ENCODE peak calls at places on chromosomes 7 and 10, in ten cellular contexts. One of them, this sample, is unnamed.

GRCh38 chr7:186516-187113 is 5.8 kb upstream of the FAM20C start:
- DNase-seq in stimulated activated CD4-positive, alpha-beta T cell treated with anti-CD3 and anti-CD28 coated beads, Interleukin-4, amount 100 ng/mL, for 24 hours: no peak
- DNase-seq in fibroblast of the aortic adventitia: no peak
- DNase-seq in stimulated activated naive CD8-positive, alpha-beta T cell treated with anti-CD3 and anti-CD28 coated beads, Interleukin-15, amount 100 ng/mL, for 72 hours: no peak
- DNase-seq in CD8-positive, alpha-beta memory T cell: no peak
- DNase-seq in EL: no peak
- DNase-seq in NCI-H748 treated with DMSO at 0.1 percent for 48 hours: no peak
- DNase-seq in nucleus accumbens: no peak
- DNase-seq in psoas muscle: no peak
- DNase-seq in RCC 7860: no peak
- DNase-seq in this sample: no peak

GRCh38 chr10:88127266-88127665 is 263.8 kb downstream of the PTEN start:
- DNase-seq in CD8-positive, alpha-beta memory T cell: no peak
- DNase-seq in nucleus accumbens: no peak
- DNase-seq in stimulated activated naive CD8-positive, alpha-beta T cell treated with anti-CD3 and anti-CD28 coated beads, Interleukin-15, amount 100 ng/mL, for 72 hours: no peak
- DNase-seq in psoas muscle: no peak
- DNase-seq in RCC 7860: no peak
- DNase-seq in EL: no peak
- DNase-seq in NCI-H748 treated with DMSO at 0.1 percent for 48 hours: no peak
- DNase-seq in fibroblast of the aortic adventitia: no peak
- DNase-seq in stimulated activated CD4-positive, alpha-beta T cell treated with anti-CD3 and anti-CD28 coated beads, Interleukin-4, amount 100 ng/mL, for 24 hours: no peak
- DNase-seq in this sample: no peak

GRCh38 chr7:75559355-75559986 is 67.4 kb downstream of the SPDYE5 start:
- DNase-seq in nucleus accumbens: no peak
- DNase-seq in EL: no peak
- DNase-seq in fibroblast of the aortic adventitia: no peak
- DNase-seq in stimulated activated CD4-positive, alpha-beta T cell treated with anti-CD3 and anti-CD28 coated beads, Interleukin-4, amount 100 ng/mL, for 24 hours: no peak
- DNase-seq in RCC 7860: peak
- DNase-seq in stimulated activated naive CD8-positive, alpha-beta T cell treated with anti-CD3 and anti-CD28 coated beads, Interleukin-15, amount 100 ng/mL, for 72 hours: no peak
- DNase-seq in CD8-positive, alpha-beta memory T cell: no peak
- DNase-seq in NCI-H748 treated with DMSO at 0.1 percent for 48 hours: no peak
- DNase-seq in psoas muscle: peak
- DNase-seq in this sample: no peak

GRCh38 chr7:106460792-106461254 is 176.0 kb upstream of the NAMPT start:
- DNase-seq in stimulated activated CD4-positive, alpha-beta T cell treated with anti-CD3 and anti-CD28 coated beads, Interleukin-4, amount 100 ng/mL, for 24 hours: no peak
- DNase-seq in EL: peak
- DNase-seq in RCC 7860: peak
- DNase-seq in psoas muscle: no peak
- DNase-seq in CD8-positive, alpha-beta memory T cell: no peak
- DNase-seq in fibroblast of the aortic adventitia: peak
- DNase-seq in NCI-H748 treated with DMSO at 0.1 percent for 48 hours: no peak
- DNase-seq in stimulated activated naive CD8-positive, alpha-beta T cell treated with anti-CD3 and anti-CD28 coated beads, Interleukin-15, amount 100 ng/mL, for 72 hours: no peak
- DNase-seq in nucleus accumbens: no peak
- DNase-seq in this sample: peak

GRCh38 chr10:81873231-81873931 is 1.6 kb upstream of the NRG3 start:
- DNase-seq in RCC 7860: no peak
- DNase-seq in stimulated activated CD4-positive, alpha-beta T cell treated with anti-CD3 and anti-CD28 coated beads, Interleukin-4, amount 100 ng/mL, for 24 hours: no peak
- DNase-seq in NCI-H748 treated with DMSO at 0.1 percent for 48 hours: no peak
- DNase-seq in stimulated activated naive CD8-positive, alpha-beta T cell treated with anti-CD3 and anti-CD28 coated beads, Interleukin-15, amount 100 ng/mL, for 72 hours: no peak
- DNase-seq in CD8-positive, alpha-beta memory T cell: no peak
- DNase-seq in nucleus accumbens: no peak
- DNase-seq in psoas muscle: no peak
- DNase-seq in fibroblast of the aortic adventitia: no peak
- DNase-seq in EL: no peak
- DNase-seq in this sample: no peak

GRCh38 chr7:35802649-35803048 is 1.8 kb downstream of the SEPTIN7 start:
- DNase-seq in RCC 7860: no peak
- DNase-seq in NCI-H748 treated with DMSO at 0.1 percent for 48 hours: no peak
- DNase-seq in nucleus accumbens: no peak
- DNase-seq in CD8-positive, alpha-beta memory T cell: no peak
- DNase-seq in stimulated activated naive CD8-positive, alpha-beta T cell treated with anti-CD3 and anti-CD28 coated beads, Interleukin-15, amount 100 ng/mL, for 72 hours: no peak
- DNase-seq in stimulated activated CD4-positive, alpha-beta T cell treated with anti-CD3 and anti-CD28 coated beads, Interleukin-4, amount 100 ng/mL, for 24 hours: peak
- DNase-seq in psoas muscle: no peak
- DNase-seq in fibroblast of the aortic adventitia: no peak
- DNase-seq in EL: no peak
- DNase-seq in this sample: no peak

GRCh38 chr10:130227883-130228282 is 91.7 kb downstream of the GLRX3 start:
- DNase-seq in RCC 7860: no peak
- DNase-seq in NCI-H748 treated with DMSO at 0.1 percent for 48 hours: no peak
- DNase-seq in psoas muscle: no peak
- DNase-seq in nucleus accumbens: no peak
- DNase-seq in CD8-positive, alpha-beta memory T cell: no peak
- DNase-seq in EL: no peak
- DNase-seq in fibroblast of the aortic adventitia: no peak
- DNase-seq in stimulated activated CD4-positive, alpha-beta T cell treated with anti-CD3 and anti-CD28 coated beads, Interleukin-4, amount 100 ng/mL, for 24 hours: no peak
- DNase-seq in stimulated activated naive CD8-positive, alpha-beta T cell treated with anti-CD3 and anti-CD28 coated beads, Interleukin-15, amount 100 ng/mL, for 72 hours: no peak
- DNase-seq in this sample: no peak

GRCh38 chr7:99267530-99268360 is 4.9 kb upstream of the MYH16 start:
- DNase-seq in psoas muscle: no peak
- DNase-seq in stimulated activated naive CD8-positive, alpha-beta T cell treated with anti-CD3 and anti-CD28 coated beads, Interleukin-15, amount 100 ng/mL, for 72 hours: no peak
- DNase-seq in EL: peak
- DNase-seq in stimulated activated CD4-positive, alpha-beta T cell treated with anti-CD3 and anti-CD28 coated beads, Interleukin-4, amount 100 ng/mL, for 24 hours: no peak
- DNase-seq in fibroblast of the aortic adventitia: peak
- DNase-seq in CD8-positive, alpha-beta memory T cell: no peak
- DNase-seq in nucleus accumbens: no peak
- DNase-seq in NCI-H748 treated with DMSO at 0.1 percent for 48 hours: no peak
- DNase-seq in RCC 7860: peak
- DNase-seq in this sample: peak

GRCh38 chr10:58280982-58281752 is 12.2 kb downstream of the CISD1 start:
- DNase-seq in stimulated activated CD4-positive, alpha-beta T cell treated with anti-CD3 and anti-CD28 coated beads, Interleukin-4, amount 100 ng/mL, for 24 hours: no peak
- DNase-seq in stimulated activated naive CD8-positive, alpha-beta T cell treated with anti-CD3 and anti-CD28 coated beads, Interleukin-15, amount 100 ng/mL, for 72 hours: no peak
- DNase-seq in nucleus accumbens: no peak
- DNase-seq in fibroblast of the aortic adventitia: no peak
- DNase-seq in EL: peak
- DNase-seq in RCC 7860: no peak
- DNase-seq in NCI-H748 treated with DMSO at 0.1 percent for 48 hours: no peak
- DNase-seq in psoas muscle: no peak
- DNase-seq in CD8-positive, alpha-beta memory T cell: no peak
- DNase-seq in this sample: no peak